ENCODE peak calls at places on chromosomes 6 and 20, in eight cellular contexts. J is T follicular helper cell; I is NCI-H748 treated with DMSO at 0.1 percent for 48 hours; N is psoas muscle; B is LoVo; Q is stimulated activated CD4-positive, alpha-beta T cell treated with anti-CD3 and anti-CD28 coated beads, Interleukin-4, amount 100 ng/mL, for 4 hours; U is neuronal stem cell; P is activated gamma-delta T cell treated with Interleukin-2 at 50 U/mL for 16 hours. L is an unnamed sample.

GRCh38 chr20:38811769-38812168 is 6.3 kb downstream of the PPP1R16B start:
- DNase-seq in J (no peak), I (no peak), N (no peak), B (no peak), Q (no peak), U (no peak), P (no peak), L (no peak)

GRCh38 chr6:89145461-89145961 is 344 bp upstream of the PM20D2 start:
- DNase-seq in J (peak; percentile 5), I (peak; percentile 78), N (no peak), B (peak; percentile 6), Q (peak; percentile 27), U (no peak), P (no peak), L (no peak)

GRCh38 chr20:47754301-47754700 is 31.0 kb downstream of the SULF2 start:
- DNase-seq in J (no peak), I (no peak), N (no peak), B (no peak), Q (no peak), U (no peak), P (no peak), L (no peak)

GRCh38 chr6:159877256-159877808 is 13.5 kb upstream of the MAS1 start:
- DNase-seq in J (no peak), I (no peak), N (no peak), B (no peak), Q (no peak), U (no peak), P (no peak), L (no peak)

GRCh38 chr6:91786474-91787184 is 1199.8 kb upstream of the MAP3K7 start:
- DNase-seq in J (no peak), I (no peak), N (no peak), B (no peak), Q (no peak), U (no peak), P (no peak), L (no peak)

GRCh38 chr6:42610416-42610815 is 46.6 kb downstream of the UBR2 start:
- DNase-seq in J (no peak), I (no peak), N (no peak), B (no peak), Q (no peak), U (no peak), P (no peak), L (no peak)

GRCh38 chr6:75524322-75524972 is 30.8 kb upstream of the FILIP1 start:
- DNase-seq in J (no peak), I (no peak), N (no peak), B (peak; percentile 75), Q (no peak), U (no peak), P (no peak), L (peak; percentile 64)

GRCh38 chr20:57450419-57450818 is 59.2 kb downstream of the RBM38 start:
- DNase-seq in J (no peak), I (no peak), N (peak; percentile 41), B (no peak), Q (no peak), U (no peak), P (no peak), L (no peak)

GRCh38 chr6:16064687-16065086 is 64.2 kb upstream of the MYLIP start:
- DNase-seq in J (no peak), I (peak; percentile 93), N (no peak), B (no peak), Q (no peak), U (peak; percentile 12), P (no peak), L (no peak)

GRCh38 chr6:80642452-80642851 is 536.0 kb downstream of the BCKDHB start:
- DNase-seq in J (no peak), I (no peak), N (no peak), B (no peak), Q (no peak), U (no peak), P (no peak), L (no peak)

GRCh38 chr20:58690851-58691250 is 1.7 kb upstream of the NPEPL1 start:
- DNase-seq in J (no peak), I (no peak), N (no peak), B (no peak), Q (no peak), U (no peak), P (no peak), L (peak; percentile 18)

GRCh38 chr20:8756410-8756809 is 312.5 kb upstream of the PLCB4 start:
- DNase-seq in J (no peak), I (no peak), N (peak; percentile 28), B (peak; percentile 27), Q (no peak), U (no peak), P (no peak), L (peak; percentile 45)

GRCh38 chr20:43559588-43559987 is 761 bp downstream of the SGK2 start:
- DNase-seq in J (no peak), I (no peak), N (no peak), B (no peak), Q (no peak), U (no peak), P (no peak), L (no peak)

GRCh38 chr6:113010181-113010580 is 663.1 kb downstream of the RFPL4B start:
- DNase-seq in J (no peak), I (no peak), N (no peak), B (no peak), Q (no peak), U (no peak), P (no peak), L (no peak)

GRCh38 chr6:5518936-5519491 is 257.7 kb downstream of the FARS2 start:
- DNase-seq in J (no peak), I (no peak), N (no peak), B (no peak), Q (no peak), U (no peak), P (no peak), L (no peak)

GRCh38 chr20:37526238-37526838 is 1.3 kb downstream of the BLCAP start:
- DNase-seq in J (no peak), I (no peak), N (no peak), B (peak; percentile 57), Q (no peak), U (no peak), P (no peak), L (peak; percentile 67)

GRCh38 chr6:25882066-25882496 is 8.0 kb upstream of the SLC17A3 start:
- DNase-seq in J (peak; percentile 7), I (no peak), N (no peak), B (no peak), Q (peak; percentile 9), U (peak; percentile 21), P (peak; percentile 39), L (no peak)

GRCh38 chr6:156719395-156719719 is 57.8 kb upstream of the ARID1B start:
- DNase-seq in J (no peak), I (no peak), N (no peak), B (peak; percentile 12), Q (no peak), U (no peak), P (no peak), L (no peak)

GRCh38 chr6:53359088-53359842 is 10.5 kb upstream of the ELOVL5 start:
- DNase-seq in J (peak; percentile 83), I (peak; percentile 91), N (peak; percentile 95), B (peak; percentile 92), Q (peak; percentile 89), U (peak; percentile 95), P (peak; percentile 85), L (peak; percentile 93)

GRCh38 chr6:126812651-126813050 is 305.8 kb upstream of the RSPO3 start:
- DNase-seq in J (no peak), I (no peak), N (no peak), B (no peak), Q (no peak), U (no peak), P (no peak), L (no peak)

GRCh38 chr6:103017878-103018277 is 1624.4 kb downstream of the GRIK2 start:
- DNase-seq in J (no peak), I (no peak), N (no peak), B (no peak), Q (no peak), U (no peak), P (no peak), L (no peak)

GRCh38 chr6:15837205-15837604 is 174.4 kb upstream of the DTNBP1 start:
- DNase-seq in J (no peak), I (no peak), N (no peak), B (no peak), Q (no peak), U (no peak), P (no peak), L (no peak)

GRCh38 chr6:40395066-40395697 is 192.0 kb downstream of the LRFN2 start:
- DNase-seq in J (no peak), I (no peak), N (peak; percentile 52), B (no peak), Q (no peak), U (no peak), P (no peak), L (no peak)

GRCh38 chr6:24935753-24936152 is at the start of gene RIPOR2:
- DNase-seq in J (peak; percentile 62), I (no peak), N (no peak), B (no peak), Q (peak; percentile 56), U (no peak), P (peak; percentile 79), L (no peak)

GRCh38 chr6:81214414-81215091 is 537.9 kb downstream of the TENT5A start:
- DNase-seq in J (no peak), I (no peak), N (no peak), B (no peak), Q (no peak), U (no peak), P (no peak), L (no peak)

GRCh38 chr20:49674383-49675352 is 39.0 kb downstream of the B4GALT5 start:
- DNase-seq in J (no peak), I (no peak), N (no peak), B (peak; percentile 93), Q (no peak), U (no peak), P (no peak), L (no peak)

GRCh38 chr20:14337400-14338171 is at the start of gene FLRT3:
- DNase-seq in J (no peak), I (peak; percentile 96), N (peak; percentile 49), B (peak; percentile 90), Q (no peak), U (peak; percentile 91), P (no peak), L (peak; percentile 89)

GRCh38 chr6:67009818-67010217 is 1302.8 kb upstream of the EYS start:
- DNase-seq in J (no peak), I (peak; percentile 36), N (no peak), B (peak; percentile 26), Q (no peak), U (no peak), P (no peak), L (no peak)

GRCh38 chr6:152110878-152111820 is 303.7 kb downstream of the ESR1 start:
- DNase-seq in J (no peak), I (no peak), N (peak; percentile 66), B (no peak), Q (no peak), U (no peak), P (no peak), L (no peak)

GRCh38 chr6:32967151-32968091 is 973 bp upstream of the BRD2 start:
- DNase-seq in J (no peak), I (peak; percentile 55), N (no peak), B (peak; percentile 58), Q (peak; percentile 33), U (no peak), P (no peak), L (no peak)

GRCh38 chr6:32954212-32954745 is 1.4 kb upstream of the HLA-DMA start:
- DNase-seq in J (no peak), I (no peak), N (no peak), B (no peak), Q (no peak), U (no peak), P (no peak), L (no peak)

GRCh38 chr6:18835976-18836375 is 448.8 kb downstream of the RNF144B start:
- DNase-seq in J (no peak), I (no peak), N (no peak), B (no peak), Q (no peak), U (no peak), P (no peak), L (no peak)

GRCh38 chr6:35093118-35093445 is 48.1 kb downstream of the TCP11 start:
- DNase-seq in J (no peak), I (no peak), N (no peak), B (no peak), Q (no peak), U (no peak), P (no peak), L (no peak)

GRCh38 chr20:6480328-6481030 is 287.0 kb upstream of the BMP2 start:
- DNase-seq in J (no peak), I (peak; percentile 80), N (no peak), B (no peak), Q (no peak), U (no peak), P (no peak), L (no peak)

L was measured in smooth muscle cell of the brain vasculature.